ENCODE peak calls at places on chromosomes 2 and 18, in four cellular contexts. D is PC-3, F is astrocyte, E is IMR-90. V is an unnamed sample.

GRCh38 chr18:7177131-7177744 is 53.7 kb upstream of the LRRC30 start:
- DNase-seq in E (peak; percentile 85), D (peak; percentile 66), F (peak; percentile 49), V (peak; percentile 78)

GRCh38 chr2:188629890-188630483 is 338.3 kb downstream of the GULP1 start:
- DNase-seq in D (no peak), E (peak; percentile 51), F (peak; percentile 77), V (peak; percentile 3)

GRCh38 chr2:127620867-127621266 is 25.1 kb upstream of the GPR17 start:
- DNase-seq in E (no peak), D (no peak), F (no peak), V (no peak)

GRCh38 chr2:18251486-18251885 is 309.0 kb downstream of the RDH14 start:
- DNase-seq in F (no peak), D (no peak), E (no peak), V (no peak)

GRCh38 chr18:59220164-59220783 is 316 bp downstream of the GRP start:
- DNase-seq in F (no peak), E (no peak), D (no peak), V (peak; percentile 65)

GRCh38 chr18:39318462-39318861 is 1752.9 kb upstream of the CELF4 start:
- DNase-seq in F (no peak), E (no peak), D (no peak), V (no peak)

GRCh38 chr2:152755029-152755428 is 36.6 kb downstream of the ARL6IP6 start:
- DNase-seq in D (no peak), F (no peak), E (no peak), V (peak; percentile 62)

GRCh38 chr18:79512461-79513380 is 117.0 kb downstream of the NFATC1 start:
- DNase-seq in F (no peak), E (no peak), D (no peak), V (no peak)

GRCh38 chr2:240512666-240513535 is 44.9 kb downstream of the ANKMY1 start:
- DNase-seq in D (no peak), F (no peak), E (no peak), V (no peak)

GRCh38 chr2:240511351-240512108 is 46.3 kb downstream of the ANKMY1 start:
- DNase-seq in D (no peak), E (no peak), F (no peak), V (no peak)

GRCh38 chr2:240514631-240515030 is 43.2 kb downstream of the ANKMY1 start:
- DNase-seq in E (no peak), D (no peak), F (no peak), V (no peak)

GRCh38 chr2:240512109-240512485 is 45.7 kb downstream of the ANKMY1 start:
- DNase-seq in E (no peak), D (no peak), F (no peak), V (no peak)

DNA sequence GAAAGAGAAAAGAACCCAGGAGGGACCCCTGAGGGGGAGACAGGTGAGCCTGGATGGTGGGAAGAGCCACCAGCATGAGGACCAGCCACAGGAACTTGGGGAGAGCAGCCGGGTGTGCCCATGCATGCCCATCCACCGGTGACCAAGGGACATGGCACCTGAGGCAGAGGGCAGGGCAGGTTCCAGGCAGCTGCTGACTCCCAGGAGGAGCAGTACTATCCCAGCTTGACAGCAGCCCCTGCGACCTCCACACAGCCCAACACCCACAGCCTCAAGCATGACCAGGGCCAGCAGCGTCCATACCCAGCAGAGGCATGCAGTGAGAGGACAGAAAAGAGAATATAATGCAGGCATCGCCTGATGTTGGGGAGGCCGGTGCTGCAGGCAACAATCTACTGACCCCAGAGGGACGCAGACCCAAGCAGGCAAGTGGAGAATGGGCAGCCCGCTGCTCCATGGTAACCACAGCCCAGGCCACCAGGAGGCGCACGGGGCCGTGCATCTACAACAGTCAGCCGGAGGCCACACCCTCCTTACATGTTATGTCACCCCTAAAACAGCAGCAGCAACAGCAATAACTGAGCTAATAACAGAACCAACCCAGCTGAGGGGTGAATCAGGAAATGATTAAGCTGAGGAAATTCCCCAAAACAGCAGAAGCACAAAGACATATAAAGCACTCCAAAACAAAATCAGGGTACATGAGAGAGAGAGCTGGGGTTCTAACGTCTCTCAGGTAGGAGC is 44.1 kb downstream of the ANKMY1 start:
- DNase-seq in E (peak; percentile 88), F (peak; percentile 56), D (peak; percentile 74), V (peak; percentile 83)
- H3K4me2 ChIP-seq in E (no peak overlapping the region), F (peak overlapping the region; percentile 43), D (no peak overlapping the region), V (no peak overlapping the region)

GRCh38 chr2:96353606-96354095 is 18.1 kb downstream of the NCAPH start:
- DNase-seq in F (peak; percentile 42), E (no peak), D (no peak), V (no peak)
- H3K27ac ChIP-seq in F (no peak overlapping the region), E (no peak overlapping the region), D (no peak overlapping the region), V (no peak overlapping the region)

GRCh38 chr2:99140860-99141109 is 722 bp upstream of the C2orf15 start:
- DNase-seq in F (peak; percentile 12), D (no peak), E (no peak), V (peak; percentile 79)
- H3K9ac ChIP-seq in F (peak overlapping the region; percentile 79), D (peak overlapping the region; percentile 71), E (peak overlapping the region; percentile 53), V (no peak overlapping the region)

GRCh38 chr2:28606986-28607441 is 111.2 kb downstream of the PLB1 start:
- DNase-seq in D (no peak), F (peak; percentile 62), E (peak; percentile 44), V (peak; percentile 48)

GRCh38 chr2:28602136-28602660 is 106.3 kb downstream of the PLB1 start:
- DNase-seq in F (no peak), E (no peak), D (no peak), V (no peak)

GRCh38 chr2:28603821-28604220 is 108.0 kb downstream of the PLB1 start:
- DNase-seq in E (no peak), D (no peak), F (no peak), V (no peak)

GRCh38 chr2:28602751-28603639 is 107.1 kb downstream of the PLB1 start:
- DNase-seq in D (peak; percentile 49), E (no peak), F (no peak), V (no peak)

GRCh38 chr2:28604284-28604843 is 108.5 kb downstream of the PLB1 start:
- DNase-seq in D (peak; percentile 56), F (no peak), E (no peak), V (no peak)
- H3K4me2 ChIP-seq in D (peak overlapping the region; percentile 63), F (no peak overlapping the region), E (no peak overlapping the region), V (no peak overlapping the region)

GRCh38 chr2:8822218-8822617 is 15.2 kb downstream of the KIDINS220 start:
- DNase-seq in D (no peak), E (peak; percentile 33), F (no peak), V (no peak)
- H3K27ac ChIP-seq in D (no peak overlapping the region), E (no peak overlapping the region), F (no peak overlapping the region), V (no peak overlapping the region)

GRCh38 chr2:104368089-104368488 is 485.8 kb upstream of the POU3F3 start:
- DNase-seq in D (peak; percentile 3), F (no peak), E (no peak), V (no peak)
- H3K9ac ChIP-seq in D (no peak overlapping the region), F (no peak overlapping the region), E (no peak overlapping the region), V (no peak overlapping the region)